ENCODE peak calls at places on chromosomes 12 and 14, in seven cellular contexts. One of them, this sample, is unnamed. For H3K36me3 and H3K4me1, the result is how much of the 10 kb centered on the place peaks cover.

GRCh38 chr12:32369202-32369601 is 30.2 kb upstream of the FGD4 start:
- DNase-seq in upper lobe of left lung: no peak
- DNase-seq in esophagus muscularis mucosa: no peak
- DNase-seq in IMR-90: no peak
- DNase-seq in gastrocnemius medialis: no peak
- DNase-seq in sigmoid colon: no peak
- DNase-seq in right lobe of liver: no peak
- DNase-seq in this sample: no peak

GRCh38 chr12:77087427-77087826 is 22.1 kb upstream of the E2F7 start:
- DNase-seq in upper lobe of left lung: no peak
- DNase-seq in esophagus muscularis mucosa: no peak
- DNase-seq in IMR-90: peak
- DNase-seq in gastrocnemius medialis: no peak
- DNase-seq in sigmoid colon: no peak
- DNase-seq in right lobe of liver: no peak
- DNase-seq in this sample: no peak

GRCh38 chr14:80946187-80946586 is 4.6 kb upstream of the CEP128 start:
- DNase-seq in upper lobe of left lung: no peak
- DNase-seq in esophagus muscularis mucosa: no peak
- DNase-seq in IMR-90: peak
- DNase-seq in gastrocnemius medialis: no peak
- DNase-seq in sigmoid colon: no peak
- DNase-seq in right lobe of liver: no peak
- DNase-seq in this sample: no peak

GRCh38 chr14:104582005-104582404 is 2.4 kb downstream of the C14orf180 start:
- DNase-seq in upper lobe of left lung: no peak
- DNase-seq in esophagus muscularis mucosa: no peak
- DNase-seq in IMR-90: no peak
- DNase-seq in gastrocnemius medialis: peak
- DNase-seq in sigmoid colon: no peak
- DNase-seq in right lobe of liver: no peak
- DNase-seq in this sample: peak

GRCh38 chr14:61950340-61950739 is 188.1 kb downstream of the SNAPC1 start:
- DNase-seq in upper lobe of left lung: no peak
- DNase-seq in esophagus muscularis mucosa: no peak
- DNase-seq in IMR-90: no peak
- DNase-seq in gastrocnemius medialis: no peak
- DNase-seq in sigmoid colon: no peak
- DNase-seq in right lobe of liver: no peak
- DNase-seq in this sample: no peak

GRCh38 chr12:79016181-79016580 is 151.6 kb downstream of the SYT1 start:
- DNase-seq in upper lobe of left lung: no peak
- DNase-seq in esophagus muscularis mucosa: no peak
- DNase-seq in IMR-90: no peak
- DNase-seq in gastrocnemius medialis: no peak
- DNase-seq in sigmoid colon: no peak
- DNase-seq in right lobe of liver: no peak
- DNase-seq in this sample: no peak

GRCh38 chr12:82745807-82746206 is 59.1 kb downstream of the TMTC2 start:
- DNase-seq in upper lobe of left lung: no peak
- DNase-seq in esophagus muscularis mucosa: no peak
- DNase-seq in IMR-90: no peak
- DNase-seq in gastrocnemius medialis: no peak
- DNase-seq in sigmoid colon: no peak
- DNase-seq in right lobe of liver: no peak
- DNase-seq in this sample: no peak

GRCh38 chr12:78249578-78249977 is 418.9 kb downstream of the NAV3 start:
- DNase-seq in upper lobe of left lung: no peak
- DNase-seq in esophagus muscularis mucosa: no peak
- DNase-seq in IMR-90: no peak
- DNase-seq in gastrocnemius medialis: no peak
- DNase-seq in sigmoid colon: no peak
- DNase-seq in right lobe of liver: no peak
- DNase-seq in this sample: no peak

GRCh38 chr14:93064411-93065271 is 51.1 kb downstream of the ITPK1 start:
- DNase-seq in upper lobe of left lung: no peak
- DNase-seq in esophagus muscularis mucosa: no peak
- DNase-seq in IMR-90: peak
- DNase-seq in gastrocnemius medialis: peak
- DNase-seq in sigmoid colon: peak
- DNase-seq in right lobe of liver: no peak
- DNase-seq in this sample: no peak

GRCh38 chr12:66247741-66248140 is 54.6 kb upstream of the HELB start:
- DNase-seq in upper lobe of left lung: no peak
- DNase-seq in esophagus muscularis mucosa: no peak
- DNase-seq in IMR-90: no peak
- DNase-seq in gastrocnemius medialis: no peak
- DNase-seq in sigmoid colon: no peak
- DNase-seq in right lobe of liver: no peak
- DNase-seq in this sample: no peak

GRCh38 chr12:71393625-71394024 is 46.0 kb upstream of the LGR5 start:
- DNase-seq in upper lobe of left lung: no peak
- DNase-seq in esophagus muscularis mucosa: no peak
- DNase-seq in IMR-90: no peak
- DNase-seq in gastrocnemius medialis: no peak
- DNase-seq in sigmoid colon: no peak
- DNase-seq in right lobe of liver: no peak
- DNase-seq in this sample: no peak

GRCh38 chr12:12447837-12448236 is 91.0 kb downstream of the BORCS5 start:
- DNase-seq in upper lobe of left lung: no peak
- DNase-seq in esophagus muscularis mucosa: no peak
- DNase-seq in IMR-90: no peak
- DNase-seq in gastrocnemius medialis: no peak
- DNase-seq in sigmoid colon: no peak
- DNase-seq in right lobe of liver: no peak
- DNase-seq in this sample: no peak

GRCh38 chr14:106872619-106873446 is 1346.5 kb downstream of the TMEM121 start:
- DNase-seq in upper lobe of left lung: peak
- DNase-seq in esophagus muscularis mucosa: no peak
- DNase-seq in IMR-90: no peak
- DNase-seq in gastrocnemius medialis: no peak
- DNase-seq in sigmoid colon: no peak
- DNase-seq in right lobe of liver: peak
- DNase-seq in this sample: peak

GRCh38 chr14:100736269-100737180 is 9.8 kb downstream of the DLK1 start:
- DNase-seq in upper lobe of left lung: peak
- DNase-seq in esophagus muscularis mucosa: no peak
- DNase-seq in IMR-90: no peak
- DNase-seq in gastrocnemius medialis: no peak
- DNase-seq in sigmoid colon: peak
- DNase-seq in right lobe of liver: no peak
- DNase-seq in this sample: no peak

GRCh38 chr12:77559400-77560074 is 271.2 kb upstream of the NAV3 start:
- DNase-seq in upper lobe of left lung: no peak
- DNase-seq in esophagus muscularis mucosa: no peak
- DNase-seq in IMR-90: no peak
- DNase-seq in gastrocnemius medialis: no peak
- DNase-seq in sigmoid colon: no peak
- DNase-seq in right lobe of liver: no peak
- DNase-seq in this sample: no peak

GRCh38 chr12:93484315-93484981 is 17.1 kb downstream of the MRPL42 start:
- DNase-seq in upper lobe of left lung: no peak
- DNase-seq in esophagus muscularis mucosa: no peak
- DNase-seq in IMR-90: peak
- DNase-seq in gastrocnemius medialis: peak
- DNase-seq in sigmoid colon: no peak
- DNase-seq in right lobe of liver: peak
- DNase-seq in this sample: no peak

GRCh38 chr14:87102979-87103378 is 890.0 kb downstream of the GALC start:
- DNase-seq in upper lobe of left lung: no peak
- DNase-seq in esophagus muscularis mucosa: no peak
- DNase-seq in IMR-90: peak
- DNase-seq in gastrocnemius medialis: no peak
- DNase-seq in sigmoid colon: no peak
- DNase-seq in right lobe of liver: no peak
- DNase-seq in this sample: no peak

GRCh38 chr14:54715811-54716210 is 148.9 kb downstream of the SAMD4A start:
- DNase-seq in upper lobe of left lung: no peak
- DNase-seq in esophagus muscularis mucosa: no peak
- DNase-seq in IMR-90: no peak
- DNase-seq in gastrocnemius medialis: no peak
- DNase-seq in sigmoid colon: no peak
- DNase-seq in right lobe of liver: no peak
- DNase-seq in this sample: no peak

GRCh38 chr14:65329911-65330310 is 82.6 kb upstream of the FUT8 start:
- DNase-seq in upper lobe of left lung: no peak
- DNase-seq in esophagus muscularis mucosa: no peak
- DNase-seq in IMR-90: no peak
- DNase-seq in gastrocnemius medialis: no peak
- DNase-seq in sigmoid colon: no peak
- DNase-seq in right lobe of liver: no peak
- DNase-seq in this sample: no peak

GRCh38 chr12:104249017-104249416 is 33.4 kb downstream of the TXNRD1 start:
- DNase-seq in upper lobe of left lung: no peak
- DNase-seq in esophagus muscularis mucosa: peak
- DNase-seq in IMR-90: no peak
- DNase-seq in gastrocnemius medialis: no peak
- DNase-seq in sigmoid colon: no peak
- DNase-seq in right lobe of liver: no peak
- DNase-seq in this sample: no peak

GRCh38 chr12:22287776-22288621 is 46.5 kb downstream of the ST8SIA1 start:
- DNase-seq in upper lobe of left lung: no peak
- DNase-seq in esophagus muscularis mucosa: no peak
- DNase-seq in IMR-90: peak
- DNase-seq in gastrocnemius medialis: no peak
- DNase-seq in sigmoid colon: no peak
- DNase-seq in right lobe of liver: no peak
- DNase-seq in this sample: no peak

GRCh38 chr14:51593397-51593796 is 58.3 kb upstream of the FRMD6 start:
- DNase-seq in upper lobe of left lung: no peak
- DNase-seq in esophagus muscularis mucosa: no peak
- DNase-seq in IMR-90: no peak
- DNase-seq in gastrocnemius medialis: no peak
- DNase-seq in sigmoid colon: no peak
- DNase-seq in right lobe of liver: no peak
- DNase-seq in this sample: no peak

GRCh38 chr14:74238974-74239847 is at the start of gene VSX2:
- DNase-seq in upper lobe of left lung: no peak
- DNase-seq in esophagus muscularis mucosa: no peak
- DNase-seq in IMR-90: no peak
- DNase-seq in gastrocnemius medialis: no peak
- DNase-seq in sigmoid colon: no peak
- DNase-seq in right lobe of liver: no peak
- DNase-seq in this sample: no peak

GRCh38 chr12:93302331-93303229 is 75.1 kb upstream of the NUDT4 start:
- DNase-seq in upper lobe of left lung: no peak
- DNase-seq in esophagus muscularis mucosa: no peak
- DNase-seq in IMR-90: peak
- DNase-seq in gastrocnemius medialis: peak
- DNase-seq in sigmoid colon: no peak
- DNase-seq in right lobe of liver: no peak
- DNase-seq in this sample: no peak

GRCh38 chr14:21455592-21455911 is 371 bp downstream of the CHD8 start:
- DNase-seq in upper lobe of left lung: no peak
- DNase-seq in esophagus muscularis mucosa: no peak
- DNase-seq in IMR-90: no peak
- DNase-seq in gastrocnemius medialis: no peak
- DNase-seq in sigmoid colon: no peak
- DNase-seq in right lobe of liver: no peak
- DNase-seq in this sample: no peak

GRCh38 chr12:123532021-123532420 is 1.5 kb downstream of the RILPL1 start:
- DNase-seq in upper lobe of left lung: peak
- DNase-seq in esophagus muscularis mucosa: no peak
- DNase-seq in IMR-90: peak
- DNase-seq in gastrocnemius medialis: peak
- DNase-seq in sigmoid colon: no peak
- DNase-seq in right lobe of liver: no peak
- DNase-seq in this sample: peak

DNA sequence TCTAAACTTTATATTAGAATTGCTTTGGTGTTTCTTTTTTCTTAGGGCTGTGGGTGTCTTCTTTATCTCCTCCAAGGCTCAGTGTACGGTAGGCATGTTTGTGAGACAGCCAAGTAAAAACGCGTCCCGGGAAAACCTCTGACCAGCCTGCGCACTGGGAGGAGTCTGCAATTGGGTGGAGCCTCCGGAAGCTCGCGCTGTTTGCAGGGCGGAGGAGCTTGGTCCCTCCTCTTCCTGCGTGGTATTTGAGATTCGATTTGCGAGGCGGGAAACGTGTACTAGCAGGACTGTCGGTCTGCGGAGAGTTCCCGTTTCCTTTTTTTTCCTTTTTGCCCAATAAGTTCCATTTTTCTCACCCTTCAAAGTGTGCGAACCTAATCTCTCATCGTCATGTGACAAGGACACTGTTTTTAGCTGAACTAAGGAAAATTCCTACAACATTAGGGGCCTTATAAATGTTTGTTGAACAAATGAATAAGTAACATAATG is 182.1 kb upstream of the OTX2 start:
- DNase-seq in upper lobe of left lung: no peak
- DNase-seq in esophagus muscularis mucosa: peak
- DNase-seq in IMR-90: no peak
- DNase-seq in gastrocnemius medialis: no peak
- DNase-seq in sigmoid colon: no peak
- DNase-seq in right lobe of liver: no peak
- DNase-seq in this sample: no peak
- H3K36me3 ChIP-seq in upper lobe of left lung: under half
- H3K36me3 ChIP-seq in esophagus muscularis mucosa: under half
- H3K36me3 ChIP-seq in IMR-90: under half
- H3K36me3 ChIP-seq in gastrocnemius medialis: under half
- H3K36me3 ChIP-seq in sigmoid colon: under half
- H3K36me3 ChIP-seq in right lobe of liver: under half
- H3K36me3 ChIP-seq in this sample: under half

GRCh38 chr12:56687225-56688128 is 607 bp downstream of the PTGES3 start:
- DNase-seq in upper lobe of left lung: peak
- DNase-seq in esophagus muscularis mucosa: peak
- DNase-seq in IMR-90: no peak
- DNase-seq in gastrocnemius medialis: peak
- DNase-seq in sigmoid colon: peak
- DNase-seq in right lobe of liver: peak
- DNase-seq in this sample: peak
- TF ChIP-seq POLR2A in upper lobe of left lung: peak
- TF ChIP-seq POLR2A in esophagus muscularis mucosa: no peak
- TF ChIP-seq POLR2A in IMR-90: no peak
- TF ChIP-seq POLR2A in gastrocnemius medialis: no peak
- TF ChIP-seq POLR2A in sigmoid colon: no peak
- TF ChIP-seq POLR2A in right lobe of liver: no peak
- TF ChIP-seq POLR2A in this sample: no peak

GRCh38 chr12:122413516-122414404 is 8.7 kb downstream of the CLIP1 start:
- DNase-seq in upper lobe of left lung: no peak
- DNase-seq in esophagus muscularis mucosa: no peak
- DNase-seq in IMR-90: no peak
- DNase-seq in gastrocnemius medialis: no peak
- DNase-seq in sigmoid colon: no peak
- DNase-seq in right lobe of liver: no peak
- DNase-seq in this sample: no peak
- H3K4me1 ChIP-seq in upper lobe of left lung: under half
- H3K4me1 ChIP-seq in esophagus muscularis mucosa: half or more
- H3K4me1 ChIP-seq in IMR-90: under half
- H3K4me1 ChIP-seq in gastrocnemius medialis: under half
- H3K4me1 ChIP-seq in sigmoid colon: under half
- H3K4me1 ChIP-seq in right lobe of liver: half or more
- H3K4me1 ChIP-seq in this sample: under half

DNA sequence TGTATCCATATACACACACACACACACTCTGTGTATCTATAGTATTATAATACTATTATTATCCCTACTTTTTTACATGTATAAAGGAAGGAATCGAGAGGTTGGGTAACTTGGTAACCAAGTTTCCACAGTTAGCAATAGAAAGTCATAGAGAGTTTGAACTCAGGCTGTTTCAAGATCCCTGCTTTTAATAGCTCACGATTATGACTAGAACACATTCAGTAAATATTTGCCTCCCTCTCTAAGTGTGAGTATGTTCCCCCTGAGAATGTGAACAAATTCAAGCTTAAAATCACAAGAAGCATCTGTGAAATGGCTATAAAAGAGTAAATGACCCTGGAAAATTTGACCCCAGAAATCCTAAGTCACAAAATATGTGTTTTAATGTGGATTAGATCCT is 11.0 kb upstream of the REP15 start:
- DNase-seq in upper lobe of left lung: no peak
- DNase-seq in esophagus muscularis mucosa: no peak
- DNase-seq in IMR-90: no peak
- DNase-seq in gastrocnemius medialis: no peak
- DNase-seq in sigmoid colon: no peak
- DNase-seq in right lobe of liver: no peak
- DNase-seq in this sample: no peak
- H3K36me3 ChIP-seq in upper lobe of left lung: under half
- H3K36me3 ChIP-seq in esophagus muscularis mucosa: half or more
- H3K36me3 ChIP-seq in IMR-90: under half
- H3K36me3 ChIP-seq in gastrocnemius medialis: half or more
- H3K36me3 ChIP-seq in sigmoid colon: under half
- H3K36me3 ChIP-seq in right lobe of liver: under half
- H3K36me3 ChIP-seq in this sample: under half

This sample was measured in body of pancreas.